ENCODE peak calls at places on chromosomes 2 and 18, in four cellular contexts. E, W, I and D are unnamed samples.

GRCh38 chr2:105454801-105455485 is 56.1 kb upstream of the FHL2 start:
- DNase-seq in E (peak), W (peak), I (peak), D (peak)

GRCh38 chr2:202689898-202690297 is 55.1 kb downstream of the FAM117B start:
- DNase-seq in E (no peak), W (no peak), I (no peak), D (no peak)

GRCh38 chr2:160634436-160634835 is 140.8 kb upstream of the RBMS1 start:
- DNase-seq in E (no peak), W (no peak), I (no peak), D (no peak)

GRCh38 chr2:30396436-30397232 is 50.4 kb upstream of the LCLAT1 start:
- DNase-seq in E (no peak), W (peak), I (no peak), D (no peak)

GRCh38 chr18:33123852-33124251 is 316.7 kb downstream of the CCDC178 start:
- DNase-seq in E (no peak), W (no peak), I (no peak), D (no peak)

GRCh38 chr2:58448065-58448507 is 207.0 kb upstream of the FANCL start:
- DNase-seq in E (peak), W (peak), I (peak), D (peak)

GRCh38 chr18:907880-908512 is 3.3 kb downstream of the ADCYAP1 start:
- DNase-seq in E (no peak), W (peak), I (no peak), D (no peak)

GRCh38 chr2:161239416-161240109 is 68.7 kb upstream of the PSMD14 start:
- DNase-seq in E (no peak), W (peak), I (no peak), D (no peak)

GRCh38 chr2:210199186-210199765 is 26.0 kb downstream of the ACADL start:
- DNase-seq in E (peak), W (no peak), I (no peak), D (no peak)

GRCh38 chr18:79479114-79479760 is 83.5 kb downstream of the NFATC1 start:
- DNase-seq in E (no peak), W (peak), I (no peak), D (no peak)
- TF ChIP-seq CTCF in E (no peak), W (no peak), I (no peak), D (no peak)

GRCh38 chr2:239770240-239770639 is 254.9 kb downstream of the NDUFA10 start:
- DNase-seq in E (no peak), W (no peak), I (no peak), D (no peak)
- TF ChIP-seq CTCF in E (no peak), W (no peak), I (no peak), D (no peak)

GRCh38 chr2:118557791-118558190 is 289.7 kb downstream of the EN1 start:
- DNase-seq in E (no peak), W (no peak), I (no peak), D (no peak)

GRCh38 chr2:118557016-118557415 is 290.4 kb downstream of the EN1 start:
- DNase-seq in E (no peak), W (no peak), I (no peak), D (no peak)

GRCh38 chr2:118554616-118555015 is 292.8 kb downstream of the EN1 start:
- DNase-seq in E (no peak), W (no peak), I (no peak), D (no peak)
- TF ChIP-seq CTCF in E (peak), W (no peak), I (no peak), D (no peak)

GRCh38 chr18:65206551-65207260 is 544.1 kb upstream of the CDH7 start:
- DNase-seq in E (no peak), W (no peak), I (no peak), D (no peak)
- TF ChIP-seq CTCF in E (no peak), W (no peak), I (peak), D (no peak)